ENCODE peak calls at places on chromosomes 5 and 9, in six cellular contexts. A is CD8-positive, alpha-beta memory T cell; U is astrocyte; L is heart left ventricle; S is suprapubic skin; T is CD4-positive, alpha-beta memory T cell. O is an unnamed sample.

GRCh38 chr5:63127054-63127453 is 548.4 kb downstream of the LRRC70 start:
- DNase-seq in U (peak; percentile 76), T (no peak), A (no peak), L (no peak), S (no peak), O (no peak)

GRCh38 chr5:92409131-92409530 is 1026.0 kb upstream of the ARRDC3 start:
- DNase-seq in U (no peak), L (no peak), S (no peak), A (no peak), T (no peak), O (no peak)

GRCh38 chr9:79477955-79478751 is 93.6 kb upstream of the TLE4 start:
- DNase-seq in U (peak; percentile 20), A (peak; percentile 38), S (no peak), L (no peak), T (no peak), O (peak; percentile 12)

GRCh38 chr9:68551191-68551590 is 10.5 kb upstream of the TMEM252 start:
- DNase-seq in U (no peak), T (no peak), A (no peak), L (no peak), S (no peak), O (no peak)

GRCh38 chr5:96577909-96578308 is 84.3 kb upstream of the CAST start:
- DNase-seq in T (no peak), S (no peak), A (no peak), L (no peak), U (peak; percentile 67), O (no peak)

GRCh38 chr9:71690058-71690691 is 78.1 kb downstream of the CEMIP2 start:
- DNase-seq in L (no peak), U (no peak), S (no peak), A (no peak), T (no peak), O (no peak)

GRCh38 chr5:175214152-175214551 is 229.8 kb downstream of the DRD1 start:
- DNase-seq in S (no peak), L (no peak), A (no peak), U (peak; percentile 95), T (no peak), O (no peak)

GRCh38 chr5:150312518-150312917 is 9.8 kb upstream of the ARSI start:
- DNase-seq in L (no peak), U (no peak), S (no peak), T (no peak), A (no peak), O (no peak)

GRCh38 chr5:142189813-142190212 is 81.2 kb downstream of the NDFIP1 start:
- DNase-seq in L (no peak), T (no peak), S (no peak), A (no peak), U (no peak), O (no peak)

GRCh38 chr9:99955606-99956005 is 49.2 kb downstream of the STX17 start:
- DNase-seq in T (no peak), S (no peak), A (no peak), L (no peak), U (no peak), O (no peak)

GRCh38 chr5:165325201-165325600 is 1819.8 kb downstream of the MAT2B start:
- DNase-seq in S (no peak), A (no peak), T (no peak), L (no peak), U (peak; percentile 73), O (no peak)

GRCh38 chr9:19998153-19998552 is 209.3 kb upstream of the SLC24A2 start:
- DNase-seq in L (no peak), A (no peak), S (no peak), U (peak; percentile 13), T (no peak), O (no peak)

GRCh38 chr5:168401880-168402279 is 84.4 kb upstream of the RARS1 start:
- DNase-seq in U (no peak), S (no peak), T (no peak), L (no peak), A (no peak), O (no peak)

GRCh38 chr5:79743846-79744605 is 54.4 kb downstream of the CMYA5 start:
- DNase-seq in A (no peak), U (no peak), T (no peak), S (no peak), L (peak; percentile 64), O (no peak)

GRCh38 chr9:127976498-127976897 is 4.3 kb downstream of the EEIG1 start:
- DNase-seq in U (no peak), S (no peak), L (no peak), A (peak; percentile 71), T (peak; percentile 87), O (peak; percentile 67)

GRCh38 chr9:26755476-26755875 is 137.1 kb downstream of the CAAP1 start:
- DNase-seq in A (no peak), S (no peak), U (no peak), T (no peak), L (no peak), O (no peak)

GRCh38 chr9:117170567-117170966 is 244.3 kb downstream of the ASTN2 start:
- DNase-seq in A (no peak), U (no peak), L (no peak), S (no peak), T (no peak), O (no peak)

GRCh38 chr5:147874910-147875367 is 3.6 kb upstream of the SCGB3A2 start:
- DNase-seq in U (no peak), A (no peak), T (no peak), S (no peak), L (no peak), O (no peak)

GRCh38 chr9:121990600-121991304 is 102.4 kb downstream of the TTLL11 start:
- DNase-seq in T (no peak), L (no peak), U (no peak), S (no peak), A (no peak), O (no peak)

GRCh38 chr9:13587581-13587980 is 308.1 kb upstream of the MPDZ start:
- DNase-seq in U (no peak), S (no peak), L (no peak), T (no peak), A (no peak), O (no peak)

GRCh38 chr9:74760031-74760700 is 127.6 kb downstream of the TRPM6 start:
- DNase-seq in L (no peak), U (peak; percentile 89), S (no peak), T (no peak), A (no peak), O (no peak)

GRCh38 chr5:2810644-2811043 is 59.2 kb upstream of the IRX2 start:
- DNase-seq in L (no peak), U (no peak), S (no peak), A (no peak), T (no peak), O (no peak)

GRCh38 chr9:14345586-14346237 is 31.8 kb upstream of the NFIB start:
- DNase-seq in A (no peak), T (no peak), U (no peak), L (no peak), S (no peak), O (no peak)

GRCh38 chr5:121171361-121171760 is 680.3 kb upstream of the FTMT start:
- DNase-seq in L (no peak), A (no peak), T (no peak), U (no peak), S (no peak), O (no peak)

GRCh38 chr5:15798006-15798405 is 298.0 kb downstream of the FBXL7 start:
- DNase-seq in T (no peak), S (no peak), L (no peak), U (peak; percentile 45), A (no peak), O (no peak)

DNA sequence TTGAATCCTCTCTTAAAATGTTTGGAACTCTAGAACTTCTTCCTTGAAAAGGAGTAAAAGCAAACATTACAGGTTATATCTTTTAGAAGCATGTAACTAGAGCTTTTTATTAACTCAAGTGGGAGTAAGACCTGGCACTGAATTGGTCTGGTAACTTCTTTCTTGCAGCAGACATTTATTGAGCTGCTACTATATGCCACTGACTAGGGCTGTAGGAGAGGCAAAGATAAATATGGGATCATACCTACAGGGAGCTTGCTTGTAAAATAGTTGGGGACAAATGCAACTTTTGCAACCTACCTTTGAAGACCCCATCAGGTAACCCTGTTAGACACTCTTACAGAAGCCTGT is 231.9 kb upstream of the TUT7 start:
- DNase-seq in S (no peak), U (no peak), T (no peak), L (no peak), A (no peak), O (no peak)
- H3K27ac ChIP-seq in S (peak overlapping the region; percentile 52), U (no peak overlapping the region), T (no peak overlapping the region), L (no peak overlapping the region), A (no peak overlapping the region), O (no peak overlapping the region)

GRCh38 chr5:22480305-22480704 is 372.8 kb downstream of the CDH12 start:
- DNase-seq in T (no peak), S (no peak), A (no peak), U (no peak), L (no peak), O (no peak)
- H3K4me1 ChIP-seq in T (no peaks in the 10 kb centered on the region), S (no peaks in the 10 kb centered on the region), A (no peaks in the 10 kb centered on the region), U (no peaks in the 10 kb centered on the region), L (no peaks in the 10 kb centered on the region), O (no peaks in the 10 kb centered on the region)

GRCh38 chr5:140802781-140803271 is 2.0 kb downstream of the PCDHA3 start:
- DNase-seq in U (no peak), T (peak; percentile 26), L (no peak), S (no peak), A (no peak), O (no peak)

GRCh38 chr5:140801494-140801841 is 611 bp downstream of the PCDHA3 start:
- DNase-seq in U (no peak), S (no peak), T (no peak), A (no peak), L (no peak), O (no peak)

GRCh38 chr5:140808889-140809291 is 2.0 kb downstream of the PCDHA4 start:
- DNase-seq in L (no peak), U (no peak), T (no peak), A (no peak), S (no peak), O (no peak)

DNA sequence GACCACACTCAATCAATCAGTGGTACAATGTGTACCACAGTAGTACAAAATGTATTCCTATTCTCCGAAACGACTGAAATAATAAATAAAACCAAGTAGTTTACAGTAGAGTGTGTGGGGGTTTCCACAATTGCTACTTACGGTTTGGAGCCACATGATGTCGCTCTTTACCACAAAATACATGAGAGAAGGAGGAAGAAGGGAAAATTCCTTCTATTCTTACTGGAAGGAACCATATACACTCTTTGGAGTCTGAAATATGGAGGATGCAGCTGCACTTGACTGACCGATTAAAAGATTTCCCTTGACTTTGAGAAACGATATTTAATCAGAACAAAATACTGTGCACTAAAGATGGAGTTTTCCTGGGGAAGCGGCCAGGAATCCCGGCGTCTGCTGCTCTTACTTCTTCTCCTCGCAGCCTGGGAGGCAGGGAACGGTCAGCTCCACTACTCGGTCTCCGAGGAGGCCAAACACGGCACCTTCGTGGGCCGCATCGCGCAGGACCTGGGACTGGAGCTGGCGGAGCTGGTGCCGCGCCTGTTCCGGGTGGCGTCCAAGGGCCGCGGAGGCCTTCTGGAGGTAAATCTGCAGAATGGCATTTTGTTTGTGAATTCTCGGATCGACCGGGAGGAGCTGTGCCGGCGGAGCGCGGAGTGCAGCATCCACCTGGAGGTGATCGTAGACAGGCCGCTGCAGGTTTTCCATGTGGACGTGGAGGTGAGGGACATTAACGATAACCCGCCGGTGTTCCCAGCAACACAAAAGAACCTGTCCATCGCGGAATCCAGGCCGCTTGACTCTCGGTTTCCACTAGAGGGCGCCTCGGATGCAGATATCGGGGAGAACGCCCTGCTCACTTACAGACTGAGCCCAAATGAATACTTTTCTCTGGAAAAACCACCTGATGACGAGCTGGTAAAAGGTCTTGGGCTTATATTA is at the start of gene PCDHA4:
- DNase-seq in U (no peak), T (no peak), S (no peak), L (no peak), A (no peak), O (no peak)
- H3K4me3 ChIP-seq in U (no peak within 1 kb of the TSS), T (no peak within 1 kb of the TSS), S (peak within 1 kb of the TSS; percentile 33), L (peak within 1 kb of the TSS; percentile 33), A (no peak within 1 kb of the TSS), O (no peak within 1 kb of the TSS)

GRCh38 chr9:131419029-131419614 is 25.2 kb downstream of the PRRC2B start:
- DNase-seq in S (no peak), A (no peak), T (no peak), L (no peak), U (no peak), O (no peak)
- H3K27ac ChIP-seq in S (peak overlapping the region; percentile 53), A (no peak overlapping the region), T (no peak overlapping the region), L (no peak overlapping the region), U (no peak overlapping the region), O (peak overlapping the region; percentile 22)

O was measured in naive thymus-derived CD4-positive, alpha-beta T cell.